ENCODE peak calls at places on chromosomes 2 and 18, in seven cellular contexts. C is sigmoid colon, B is endodermal cell, S is mesendoderm, M is AG10803, Q is type B pancreatic cell, I is aorta. V is an unnamed sample.

GRCh38 chr2:239234826-239235175 is 166.0 kb downstream of the HDAC4 start:
- DNase-seq in B (no peak), M (no peak), I (no peak), Q (no peak), C (no peak), S (no peak), V (no peak)

GRCh38 chr18:26546170-26546874 is 2.0 kb downstream of the KCTD1 start:
- DNase-seq in Q (no peak), S (no peak), C (no peak), M (no peak), B (no peak), I (no peak), V (no peak)

GRCh38 chr2:41038408-41038807 is 586.5 kb upstream of the SLC8A1 start:
- DNase-seq in S (peak), M (peak), C (no peak), I (no peak), B (no peak), Q (no peak), V (no peak)

GRCh38 chr2:237895544-237896506 is 36.4 kb downstream of the RAMP1 start:
- DNase-seq in I (peak), S (no peak), C (peak), M (peak), B (peak), Q (no peak), V (no peak)

GRCh38 chr2:204576580-204576979 is 31.3 kb downstream of the PARD3B start:
- DNase-seq in S (no peak), I (no peak), Q (no peak), M (no peak), C (no peak), B (no peak), V (no peak)

GRCh38 chr2:215794829-215795546 is 218.4 kb downstream of the MREG start:
- DNase-seq in C (no peak), B (peak), Q (no peak), M (no peak), S (peak), I (no peak), V (peak)

GRCh38 chr2:74286725-74287124 is 56.5 kb downstream of the SLC4A5 start:
- DNase-seq in Q (no peak), S (no peak), B (no peak), M (no peak), C (no peak), I (no peak), V (no peak)

GRCh38 chr18:67192535-67192934 is 324.0 kb downstream of the DSEL start:
- DNase-seq in I (no peak), Q (no peak), B (no peak), C (no peak), M (no peak), S (no peak), V (no peak)

GRCh38 chr2:95267458-95268207 is 6.6 kb upstream of the PROM2 start:
- DNase-seq in C (no peak), B (no peak), Q (peak), I (peak), M (no peak), S (no peak), V (no peak)

GRCh38 chr2:10161961-10162441 is 39.5 kb downstream of the RRM2 start:
- DNase-seq in M (no peak), Q (no peak), S (no peak), I (no peak), B (peak), C (no peak), V (no peak)

GRCh38 chr2:145939949-145940348 is 1420.0 kb upstream of the ZEB2 start:
- DNase-seq in M (no peak), S (no peak), C (no peak), I (no peak), B (no peak), Q (no peak), V (no peak)

GRCh38 chr2:230447455-230448451 is 31.8 kb downstream of the SP100 start:
- DNase-seq in S (no peak), B (no peak), C (no peak), M (no peak), I (no peak), Q (no peak), V (no peak)

GRCh38 chr2:42878581-42878980 is 86.2 kb upstream of the HAAO start:
- DNase-seq in Q (no peak), S (no peak), M (no peak), C (no peak), B (no peak), I (no peak), V (no peak)

GRCh38 chr2:217685255-217685605 is 317.6 kb downstream of the TNS1 start:
- DNase-seq in B (peak), M (peak), C (peak), Q (no peak), S (peak), I (peak), V (peak)

GRCh38 chr2:229282758-229283546 is 11.9 kb upstream of the PID1 start:
- DNase-seq in Q (no peak), B (no peak), C (peak), S (no peak), M (peak), I (no peak), V (no peak)

GRCh38 chr2:23381084-23381483 is 3.9 kb upstream of the KLHL29 start:
- DNase-seq in I (peak), C (no peak), B (no peak), S (peak), Q (no peak), M (peak), V (no peak)

GRCh38 chr2:212940816-212941215 is 210.6 kb downstream of the IKZF2 start:
- DNase-seq in M (peak), C (no peak), I (no peak), Q (no peak), S (peak), B (peak), V (peak)

GRCh38 chr2:99555410-99555809 is 65.6 kb upstream of the REV1 start:
- DNase-seq in M (no peak), I (no peak), C (no peak), Q (no peak), B (no peak), S (no peak), V (no peak)

GRCh38 chr2:204022550-204022949 is 86.0 kb downstream of the ICOS start:
- DNase-seq in S (no peak), B (no peak), M (no peak), Q (no peak), I (no peak), C (no peak), V (no peak)

GRCh38 chr2:29322011-29322410 is 206.8 kb downstream of the CLIP4 start:
- DNase-seq in B (no peak), S (no peak), M (peak), Q (no peak), I (no peak), C (no peak), V (no peak)

GRCh38 chr2:112752667-112753066 is 11.7 kb downstream of the CKAP2L start:
- DNase-seq in M (no peak), Q (no peak), C (no peak), I (no peak), B (no peak), S (no peak), V (no peak)

GRCh38 chr2:235561450-235561849 is 67.6 kb downstream of the AGAP1 start:
- DNase-seq in S (no peak), B (no peak), M (no peak), I (no peak), C (no peak), Q (no peak), V (no peak)

GRCh38 chr2:223108376-223109100 is 56.5 kb downstream of the KCNE4 start:
- DNase-seq in S (no peak), C (no peak), I (no peak), Q (no peak), B (no peak), M (peak), V (no peak)

GRCh38 chr2:46942143-46942526 is 26.5 kb upstream of the MCFD2 start:
- DNase-seq in I (no peak), Q (no peak), M (no peak), B (no peak), C (no peak), S (no peak), V (no peak)